ENCODE peak calls at places on chromosomes 16 and 17, in four cellular contexts. One of them, this sample, is unnamed.

GRCh38 chr17:77649717-77650211 is 308.7 kb upstream of the TNRC6C start:
- DNase-seq in BE2C: peak; percentile 53
- DNase-seq in HL-60: no peak
- DNase-seq in HCT116: peak; percentile 42
- DNase-seq in this sample: peak; percentile 33

GRCh38 chr16:73057369-73058210 is 9.7 kb upstream of the ZFHX3 start:
- DNase-seq in BE2C: peak; percentile 66
- DNase-seq in HL-60: no peak
- DNase-seq in HCT116: no peak
- DNase-seq in this sample: peak; percentile 46

GRCh38 chr17:40014375-40014980 is 762 bp upstream of the CSF3 start:
- DNase-seq in BE2C: no peak
- DNase-seq in HL-60: no peak
- DNase-seq in HCT116: no peak
- DNase-seq in this sample: peak; percentile 62

GRCh38 chr16:83717308-83717707 is 90.5 kb upstream of the HSBP1 start:
- DNase-seq in BE2C: no peak
- DNase-seq in HL-60: no peak
- DNase-seq in HCT116: no peak
- DNase-seq in this sample: peak; percentile 56

GRCh38 chr17:30924341-30924740 is 2.6 kb downstream of the ADAP2 start:
- DNase-seq in BE2C: no peak
- DNase-seq in HL-60: no peak
- DNase-seq in HCT116: no peak
- DNase-seq in this sample: no peak

GRCh38 chr16:90008708-90009145 is 10.5 kb downstream of the DBNDD1 start:
- DNase-seq in BE2C: no peak
- DNase-seq in HL-60: peak; percentile 64
- DNase-seq in HCT116: no peak
- DNase-seq in this sample: no peak

GRCh38 chr17:79388556-79389295 is 222.1 kb downstream of the RBFOX3 start:
- DNase-seq in BE2C: peak; percentile 78
- DNase-seq in HL-60: peak; percentile 26
- DNase-seq in HCT116: peak; percentile 18
- DNase-seq in this sample: peak; percentile 81

GRCh38 chr16:23679274-23679985 is 741 bp downstream of the PLK1 start:
- DNase-seq in BE2C: peak; percentile 60
- DNase-seq in HL-60: peak; percentile 82
- DNase-seq in HCT116: no peak
- DNase-seq in this sample: peak; percentile 45

GRCh38 chr16:15482068-15482747 is 47.8 kb downstream of the BMERB1 start:
- DNase-seq in BE2C: peak; percentile 48
- DNase-seq in HL-60: no peak
- DNase-seq in HCT116: peak; percentile 99
- DNase-seq in this sample: peak; percentile 74

GRCh38 chr17:68993112-68993511 is 37.9 kb upstream of the ABCA8 start:
- DNase-seq in BE2C: no peak
- DNase-seq in HL-60: no peak
- DNase-seq in HCT116: no peak
- DNase-seq in this sample: no peak

GRCh38 chr17:12549499-12549901 is 116.2 kb upstream of the MYOCD start:
- DNase-seq in BE2C: no peak
- DNase-seq in HL-60: no peak
- DNase-seq in HCT116: no peak
- DNase-seq in this sample: no peak

GRCh38 chr17:11908711-11909146 is 88.5 kb downstream of the ZNF18 start:
- DNase-seq in BE2C: no peak
- DNase-seq in HL-60: no peak
- DNase-seq in HCT116: no peak
- DNase-seq in this sample: no peak

GRCh38 chr17:28199115-28199514 is 119.9 kb upstream of the TMEM97 start:
- DNase-seq in BE2C: no peak
- DNase-seq in HL-60: peak; percentile 27
- DNase-seq in HCT116: no peak
- DNase-seq in this sample: no peak

GRCh38 chr16:11372924-11373306 is 27.7 kb downstream of the RMI2 start:
- DNase-seq in BE2C: no peak
- DNase-seq in HL-60: no peak
- DNase-seq in HCT116: no peak
- DNase-seq in this sample: no peak

DNA sequence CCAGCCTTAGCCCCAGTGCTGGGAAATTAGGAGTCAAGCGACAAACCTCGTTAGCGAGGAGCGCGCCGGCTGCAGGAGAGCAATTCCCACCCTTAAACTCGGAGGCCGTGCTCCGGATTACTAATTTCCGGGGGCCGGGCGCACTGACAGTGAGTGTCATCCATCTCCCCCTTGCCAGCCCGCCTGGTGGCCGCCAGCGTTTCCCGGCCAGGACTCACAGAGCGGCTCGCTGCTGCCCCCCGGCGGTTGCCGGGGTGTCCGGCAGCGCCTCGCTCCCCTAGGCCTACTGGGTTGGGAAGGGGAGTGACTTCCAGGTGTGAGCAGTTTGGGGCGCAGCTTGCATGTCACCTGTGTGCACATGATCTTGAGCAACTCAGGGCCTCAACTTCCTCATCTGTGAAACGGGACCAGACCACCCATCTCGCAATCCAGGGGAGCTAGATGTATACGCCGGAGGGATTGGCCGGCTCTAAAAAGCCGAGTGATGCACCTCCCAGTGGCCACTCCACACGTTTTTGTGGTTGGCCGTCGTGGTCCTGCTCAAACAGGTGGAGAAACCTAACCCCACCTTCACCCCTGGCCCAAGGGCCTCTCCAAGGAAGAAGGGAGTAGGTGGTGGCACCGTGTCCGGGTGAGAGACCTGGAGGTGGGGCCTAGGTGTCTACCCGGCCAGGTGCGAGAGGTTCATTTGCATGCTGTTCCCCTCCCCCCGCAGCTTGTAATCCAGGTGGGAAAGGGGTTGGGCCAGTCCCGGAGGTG is 2.5 kb upstream of the GSE1 start:
- DNase-seq in BE2C: peak; percentile 94
- DNase-seq in HL-60: peak; percentile 80
- DNase-seq in HCT116: peak; percentile 83
- DNase-seq in this sample: peak; percentile 80
- H3K4me3 ChIP-seq in BE2C: peak overlapping the region; percentile 74
- H3K4me3 ChIP-seq in HL-60: peak overlapping the region; percentile 64
- H3K4me3 ChIP-seq in HCT116: peak overlapping the region; percentile 91
- H3K4me3 ChIP-seq in this sample: peak overlapping the region; percentile 64

GRCh38 chr17:74853669-74854068 is 6.0 kb downstream of the GRIN2C start:
- DNase-seq in BE2C: no peak
- DNase-seq in HL-60: no peak
- DNase-seq in HCT116: no peak
- DNase-seq in this sample: no peak
- H3K27me3 ChIP-seq in BE2C: peaks cover 21% of the 10 kb centered on the region
- H3K27me3 ChIP-seq in HL-60: peaks cover 51% of the 10 kb centered on the region
- H3K27me3 ChIP-seq in HCT116: no peaks in the 10 kb centered on the region
- H3K27me3 ChIP-seq in this sample: peaks cover 26% of the 10 kb centered on the region

GRCh38 chr17:33756021-33756420 is 462.9 kb upstream of the ASIC2 start:
- DNase-seq in BE2C: no peak
- DNase-seq in HL-60: no peak
- DNase-seq in HCT116: no peak
- DNase-seq in this sample: no peak

GRCh38 chr17:33750943-33751701 is 458.0 kb upstream of the ASIC2 start:
- DNase-seq in BE2C: peak; percentile 69
- DNase-seq in HL-60: peak; percentile 46
- DNase-seq in HCT116: peak; percentile 7
- DNase-seq in this sample: peak; percentile 68

GRCh38 chr17:33753452-33753851 is 460.4 kb upstream of the ASIC2 start:
- DNase-seq in BE2C: no peak
- DNase-seq in HL-60: peak; percentile 11
- DNase-seq in HCT116: no peak
- DNase-seq in this sample: no peak

GRCh38 chr17:33749171-33749570 is 456.1 kb upstream of the ASIC2 start:
- DNase-seq in BE2C: no peak
- DNase-seq in HL-60: no peak
- DNase-seq in HCT116: no peak
- DNase-seq in this sample: no peak

GRCh38 chr17:33751702-33752065 is 458.6 kb upstream of the ASIC2 start:
- DNase-seq in BE2C: no peak
- DNase-seq in HL-60: no peak
- DNase-seq in HCT116: no peak
- DNase-seq in this sample: no peak
- H3K4me3 ChIP-seq in BE2C: peak overlapping the region; percentile 25
- H3K4me3 ChIP-seq in HL-60: no peak overlapping the region
- H3K4me3 ChIP-seq in HCT116: no peak overlapping the region
- H3K4me3 ChIP-seq in this sample: no peak overlapping the region

DNA sequence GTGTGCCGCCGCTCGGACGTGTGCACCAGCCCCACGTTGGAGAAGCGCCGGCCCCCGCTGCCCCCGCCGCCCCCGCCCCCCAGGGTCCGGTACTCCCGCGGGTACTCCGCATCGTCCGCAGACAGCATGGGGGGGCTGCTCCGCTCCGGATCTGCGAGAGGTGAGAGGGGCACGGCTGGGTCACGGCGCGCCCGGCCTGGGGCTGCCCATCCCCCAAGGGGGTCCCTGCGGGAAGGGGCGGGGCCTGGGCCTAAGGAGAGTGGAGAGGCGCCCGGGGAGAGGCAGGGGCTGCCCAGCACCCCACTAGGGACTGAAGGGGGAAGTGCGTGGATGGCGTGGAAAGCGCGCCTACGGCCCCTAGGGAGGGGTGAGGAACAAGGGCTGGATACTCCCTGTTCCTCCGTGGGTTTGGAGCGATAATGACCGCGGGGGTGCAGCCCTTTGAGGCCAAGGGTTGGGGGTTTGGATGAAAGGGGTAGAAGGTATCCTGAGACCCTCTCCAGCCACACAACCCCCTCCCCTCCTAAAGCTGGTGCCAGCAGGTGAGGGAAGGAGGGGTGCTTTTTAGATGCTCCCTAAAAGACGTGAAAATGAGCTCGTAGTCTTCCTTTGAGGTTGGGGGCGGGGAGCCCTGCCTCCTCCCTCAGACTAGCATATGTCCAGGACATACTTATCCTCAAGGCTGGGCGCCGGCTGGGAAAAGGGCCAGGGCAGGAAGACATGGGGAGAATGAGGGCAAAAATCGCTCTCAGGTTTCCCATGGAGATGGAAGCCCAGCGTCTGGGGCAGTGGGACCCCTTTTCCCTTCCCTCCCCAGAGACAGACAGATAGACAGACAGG is 26.9 kb downstream of the SRCIN1 start:
- DNase-seq in BE2C: no peak
- DNase-seq in HL-60: no peak
- DNase-seq in HCT116: no peak
- DNase-seq in this sample: no peak
- H3K27me3 ChIP-seq in BE2C: no peaks in the 10 kb centered on the region
- H3K27me3 ChIP-seq in HL-60: peaks cover 75% of the 10 kb centered on the region
- H3K27me3 ChIP-seq in HCT116: no peaks in the 10 kb centered on the region
- H3K27me3 ChIP-seq in this sample: peaks cover 9% of the 10 kb centered on the region

GRCh38 chr17:18187816-18188761 is 4.5 kb downstream of the ALKBH5 start:
- DNase-seq in BE2C: peak; percentile 57
- DNase-seq in HL-60: no peak
- DNase-seq in HCT116: no peak
- DNase-seq in this sample: no peak
- H3K4me3 ChIP-seq in BE2C: peak overlapping the region; percentile 84
- H3K4me3 ChIP-seq in HL-60: peak overlapping the region; percentile 69
- H3K4me3 ChIP-seq in HCT116: no peak overlapping the region
- H3K4me3 ChIP-seq in this sample: no peak overlapping the region

GRCh38 chr17:8004899-8005298 is 2.5 kb downstream of the GUCY2D start:
- DNase-seq in BE2C: no peak
- DNase-seq in HL-60: no peak
- DNase-seq in HCT116: no peak
- DNase-seq in this sample: no peak
- H3K27me3 ChIP-seq in BE2C: peaks cover 26% of the 10 kb centered on the region
- H3K27me3 ChIP-seq in HL-60: no peaks in the 10 kb centered on the region
- H3K27me3 ChIP-seq in HCT116: no peaks in the 10 kb centered on the region
- H3K27me3 ChIP-seq in this sample: no peaks in the 10 kb centered on the region

GRCh38 chr17:64651889-64652288 is 10.2 kb downstream of the SMURF2 start:
- DNase-seq in BE2C: no peak
- DNase-seq in HL-60: no peak
- DNase-seq in HCT116: no peak
- DNase-seq in this sample: no peak

GRCh38 chr17:64655704-64656103 is 6.4 kb downstream of the SMURF2 start:
- DNase-seq in BE2C: no peak
- DNase-seq in HL-60: no peak
- DNase-seq in HCT116: no peak
- DNase-seq in this sample: no peak

GRCh38 chr17:64653985-64654355 is 8.1 kb downstream of the SMURF2 start:
- DNase-seq in BE2C: no peak
- DNase-seq in HL-60: no peak
- DNase-seq in HCT116: no peak
- DNase-seq in this sample: no peak

GRCh38 chr17:64657610-64658125 is 4.4 kb downstream of the SMURF2 start:
- DNase-seq in BE2C: no peak
- DNase-seq in HL-60: no peak
- DNase-seq in HCT116: no peak
- DNase-seq in this sample: no peak

GRCh38 chr17:64653325-64653984 is 8.7 kb downstream of the SMURF2 start:
- DNase-seq in BE2C: no peak
- DNase-seq in HL-60: no peak
- DNase-seq in HCT116: no peak
- DNase-seq in this sample: no peak
- H3K4me3 ChIP-seq in BE2C: no peak overlapping the region
- H3K4me3 ChIP-seq in HL-60: no peak overlapping the region
- H3K4me3 ChIP-seq in HCT116: no peak overlapping the region
- H3K4me3 ChIP-seq in this sample: no peak overlapping the region

This sample was measured in SJCRH30.